ENCODE peak calls at places on chromosomes 7 and 10, in four cellular contexts. One of them, this sample, is unnamed.

GRCh38 chr7:34222722-34223121 is 317.4 kb downstream of the BMPER start:
- DNase-seq in K562: no peak
- DNase-seq in HepG2: no peak
- DNase-seq in H1: no peak
- DNase-seq in this sample: no peak

GRCh38 chr10:17351506-17351905 is 102.9 kb downstream of the ST8SIA6 start:
- DNase-seq in K562: no peak
- DNase-seq in HepG2: no peak
- DNase-seq in H1: no peak
- DNase-seq in this sample: no peak

GRCh38 chr7:115822801-115823200 is 207.8 kb downstream of the TFEC start:
- DNase-seq in K562: no peak
- DNase-seq in HepG2: no peak
- DNase-seq in H1: no peak
- DNase-seq in this sample: no peak

GRCh38 chr7:2247141-2247985 is 5.3 kb downstream of the NUDT1 start:
- DNase-seq in K562: peak
- DNase-seq in HepG2: no peak
- DNase-seq in H1: peak
- DNase-seq in this sample: peak

GRCh38 chr10:52775132-52775647 is 2.6 kb upstream of the MBL2 start:
- DNase-seq in K562: no peak
- DNase-seq in HepG2: peak
- DNase-seq in H1: no peak
- DNase-seq in this sample: no peak

GRCh38 chr10:67618116-67618515 is 77.9 kb downstream of the CTNNA3 start:
- DNase-seq in K562: no peak
- DNase-seq in HepG2: no peak
- DNase-seq in H1: no peak
- DNase-seq in this sample: no peak

GRCh38 chr7:14738086-14738485 is 164.5 kb downstream of the DGKB start:
- DNase-seq in K562: no peak
- DNase-seq in HepG2: no peak
- DNase-seq in H1: no peak
- DNase-seq in this sample: no peak

GRCh38 chr10:6497524-6498140 is 82.4 kb downstream of the PRKCQ start:
- DNase-seq in K562: no peak
- DNase-seq in HepG2: no peak
- DNase-seq in H1: peak
- DNase-seq in this sample: no peak

GRCh38 chr7:76020031-76020714 is 25.8 kb upstream of the TMEM120A start:
- DNase-seq in K562: peak
- DNase-seq in HepG2: peak
- DNase-seq in H1: peak
- DNase-seq in this sample: peak

GRCh38 chr7:1100886-1101579 is 13.1 kb downstream of the GPER1 start:
- DNase-seq in K562: no peak
- DNase-seq in HepG2: no peak
- DNase-seq in H1: no peak
- DNase-seq in this sample: no peak

GRCh38 chr10:18144928-18145327 is 4.7 kb downstream of the CACNB2 start:
- DNase-seq in K562: no peak
- DNase-seq in HepG2: no peak
- DNase-seq in H1: no peak
- DNase-seq in this sample: no peak

GRCh38 chr7:111639894-111640293 is 77.6 kb upstream of the IMMP2L start:
- DNase-seq in K562: no peak
- DNase-seq in HepG2: no peak
- DNase-seq in H1: no peak
- DNase-seq in this sample: no peak

GRCh38 chr7:44291066-44291732 is 34.2 kb downstream of the CAMK2B start:
- DNase-seq in K562: peak
- DNase-seq in HepG2: no peak
- DNase-seq in H1: peak
- DNase-seq in this sample: no peak

GRCh38 chr7:94314526-94314925 is 80.2 kb upstream of the COL1A2 start:
- DNase-seq in K562: no peak
- DNase-seq in HepG2: no peak
- DNase-seq in H1: no peak
- DNase-seq in this sample: no peak

GRCh38 chr10:44006826-44007225 is 358.1 kb upstream of the ZNF32 start:
- DNase-seq in K562: no peak
- DNase-seq in HepG2: no peak
- DNase-seq in H1: no peak
- DNase-seq in this sample: no peak

GRCh38 chr7:91064938-91065337 is 199.3 kb upstream of the FZD1 start:
- DNase-seq in K562: no peak
- DNase-seq in HepG2: no peak
- DNase-seq in H1: no peak
- DNase-seq in this sample: no peak

GRCh38 chr10:14604181-14605142 is 170.2 kb downstream of the FAM107B start:
- DNase-seq in K562: peak
- DNase-seq in HepG2: no peak
- DNase-seq in H1: peak
- DNase-seq in this sample: peak

GRCh38 chr7:620885-621284 is 101.2 kb upstream of the PDGFA start:
- DNase-seq in K562: peak
- DNase-seq in HepG2: no peak
- DNase-seq in H1: no peak
- DNase-seq in this sample: no peak

GRCh38 chr7:155001756-155002410 is 1.0 kb downstream of the PAXIP1 start:
- DNase-seq in K562: peak
- DNase-seq in HepG2: no peak
- DNase-seq in H1: no peak
- DNase-seq in this sample: peak

GRCh38 chr7:51315393-51316261 is 982 bp downstream of the COBL start:
- DNase-seq in K562: no peak
- DNase-seq in HepG2: peak
- DNase-seq in H1: peak
- DNase-seq in this sample: peak

GRCh38 chr7:24227068-24227467 is 56.9 kb upstream of the NPY start:
- DNase-seq in K562: no peak
- DNase-seq in HepG2: no peak
- DNase-seq in H1: no peak
- DNase-seq in this sample: no peak

GRCh38 chr7:50640256-50640655 is 75.1 kb upstream of the DDC start:
- DNase-seq in K562: no peak
- DNase-seq in HepG2: no peak
- DNase-seq in H1: peak
- DNase-seq in this sample: no peak

GRCh38 chr10:43287056-43288007 is 20.5 kb upstream of the RASGEF1A start:
- DNase-seq in K562: peak
- DNase-seq in HepG2: no peak
- DNase-seq in H1: no peak
- DNase-seq in this sample: peak

GRCh38 chr10:119404719-119405504 is 137.6 kb downstream of the RGS10 start:
- DNase-seq in K562: no peak
- DNase-seq in HepG2: no peak
- DNase-seq in H1: no peak
- DNase-seq in this sample: no peak

GRCh38 chr7:129781856-129782256 is 170.3 kb downstream of the NRF1 start:
- DNase-seq in K562: no peak
- DNase-seq in HepG2: no peak
- DNase-seq in H1: peak
- DNase-seq in this sample: no peak

GRCh38 chr7:98646465-98646864 is 29.4 kb downstream of the NPTX2 start:
- DNase-seq in K562: no peak
- DNase-seq in HepG2: no peak
- DNase-seq in H1: no peak
- DNase-seq in this sample: no peak

GRCh38 chr10:57952741-57953140 is 315.0 kb downstream of the IPMK start:
- DNase-seq in K562: no peak
- DNase-seq in HepG2: no peak
- DNase-seq in H1: no peak
- DNase-seq in this sample: no peak
- TF ChIP-seq RNF2 in K562: no peak
- TF ChIP-seq RNF2 in HepG2: no peak
- TF ChIP-seq RNF2 in H1: no peak
- TF ChIP-seq RNF2 in this sample: no peak

GRCh38 chr7:18593602-18594279 is 98.2 kb downstream of the HDAC9 start:
- DNase-seq in K562: no peak
- DNase-seq in HepG2: no peak
- DNase-seq in H1: no peak
- DNase-seq in this sample: no peak

GRCh38 chr7:18590259-18590658 is 94.7 kb downstream of the HDAC9 start:
- DNase-seq in K562: no peak
- DNase-seq in HepG2: no peak
- DNase-seq in H1: no peak
- DNase-seq in this sample: no peak

DNA sequence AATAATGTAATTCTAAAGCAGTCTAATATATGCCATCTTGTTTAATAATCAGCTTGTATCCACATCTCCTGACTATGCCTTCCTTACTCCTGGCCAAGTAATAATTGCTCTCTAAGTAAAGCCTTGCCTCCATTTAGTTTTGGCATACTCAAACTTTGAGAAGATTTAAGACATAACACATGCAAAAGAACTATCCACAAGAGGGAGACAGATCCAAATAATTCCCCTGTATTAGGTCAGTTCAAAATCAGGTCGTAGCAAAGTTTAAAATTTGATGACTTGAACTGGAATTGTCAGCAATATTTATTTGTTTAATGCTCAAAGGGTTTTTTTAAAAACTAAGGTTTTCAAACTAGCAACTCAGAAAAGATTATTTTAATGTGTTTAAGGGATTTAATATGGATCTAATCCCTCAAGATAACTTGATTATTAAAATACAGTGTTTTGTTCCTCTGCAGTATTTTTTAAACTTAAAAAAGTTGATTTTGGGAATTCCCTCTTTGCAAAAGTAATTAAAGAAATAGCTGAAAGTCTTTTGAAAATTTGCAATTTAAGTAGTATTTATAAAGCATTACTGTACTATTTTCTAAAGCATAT is 95.3 kb downstream of the HDAC9 start:
- DNase-seq in K562: peak
- DNase-seq in HepG2: peak
- DNase-seq in H1: no peak
- DNase-seq in this sample: peak
- TF ChIP-seq PHF8 in K562: no peak
- TF ChIP-seq PHF8 in HepG2: no peak
- TF ChIP-seq PHF8 in H1: no peak
- TF ChIP-seq PHF8 in this sample: no peak

DNA sequence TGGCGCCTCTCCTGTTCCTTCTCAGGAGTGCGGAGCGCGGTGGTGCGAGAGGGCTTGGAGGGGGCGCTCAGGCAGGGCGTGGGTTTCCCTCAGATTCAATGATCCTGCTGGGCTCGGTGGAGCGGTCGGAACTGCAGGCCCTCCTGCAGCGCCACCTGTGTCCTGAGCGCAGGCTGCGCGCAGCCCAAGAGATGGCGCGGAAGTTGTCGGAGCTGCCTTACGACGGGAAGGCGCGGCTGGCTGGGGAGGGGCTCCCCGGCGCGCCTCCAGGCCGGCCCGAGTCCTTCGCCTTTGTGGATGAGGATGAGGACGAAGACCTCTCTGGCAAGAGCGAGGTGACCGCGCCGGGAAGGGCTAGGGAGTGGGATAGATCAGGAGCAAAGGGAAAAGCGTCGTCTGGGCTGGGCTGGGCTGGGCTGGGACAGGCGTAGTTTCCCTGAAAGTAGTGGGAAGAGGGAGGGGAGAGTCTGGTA is 17.0 kb downstream of the FAM131B start:
- DNase-seq in K562: peak
- DNase-seq in HepG2: no peak
- DNase-seq in H1: peak
- DNase-seq in this sample: peak
- TF ChIP-seq CTCF in K562: peak
- TF ChIP-seq CTCF in HepG2: peak
- TF ChIP-seq CTCF in H1: peak
- TF ChIP-seq CTCF in this sample: peak

GRCh38 chr7:74286131-74286530 is 3.1 kb upstream of the CLIP2 start:
- DNase-seq in K562: no peak
- DNase-seq in HepG2: no peak
- DNase-seq in H1: no peak
- DNase-seq in this sample: no peak

GRCh38 chr7:74284781-74285259 is 4.4 kb upstream of the CLIP2 start:
- DNase-seq in K562: no peak
- DNase-seq in HepG2: no peak
- DNase-seq in H1: no peak
- DNase-seq in this sample: peak

GRCh38 chr7:74282748-74283459 is 6.3 kb upstream of the CLIP2 start:
- DNase-seq in K562: no peak
- DNase-seq in HepG2: peak
- DNase-seq in H1: no peak
- DNase-seq in this sample: no peak

GRCh38 chr7:74280985-74281384 is 8.2 kb upstream of the CLIP2 start:
- DNase-seq in K562: no peak
- DNase-seq in HepG2: no peak
- DNase-seq in H1: no peak
- DNase-seq in this sample: no peak

DNA sequence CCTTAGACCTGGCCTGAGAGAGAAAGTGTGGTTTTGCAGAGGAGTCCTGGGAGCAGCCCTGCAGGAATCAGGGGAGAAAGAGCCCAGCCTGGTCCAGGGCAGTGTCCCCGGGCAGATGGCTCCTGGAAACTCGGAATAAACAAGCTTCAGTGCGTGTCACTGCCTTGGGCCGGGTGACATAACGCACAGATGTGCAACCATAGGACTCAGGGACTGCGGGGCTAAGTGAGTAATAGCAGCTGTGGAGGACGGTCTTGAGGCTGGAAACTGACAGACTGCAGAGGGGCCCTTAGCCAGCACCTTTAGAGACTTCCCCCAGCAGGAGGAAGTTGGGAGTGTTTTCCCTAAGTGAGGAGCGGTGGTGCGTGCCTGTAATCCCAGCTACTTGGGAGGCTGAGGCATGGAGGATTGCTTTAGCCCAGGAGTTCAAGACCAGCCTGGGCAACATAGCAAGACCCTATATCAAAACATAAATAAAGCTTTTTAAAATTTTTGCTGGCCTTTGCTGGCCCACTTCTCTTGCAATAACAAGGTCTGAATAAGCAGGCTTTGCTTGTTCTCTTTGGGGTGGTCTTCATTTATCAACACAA is 5.3 kb upstream of the CLIP2 start:
- DNase-seq in K562: no peak
- DNase-seq in HepG2: no peak
- DNase-seq in H1: no peak
- DNase-seq in this sample: no peak
- TF ChIP-seq RNF2 in K562: no peak
- TF ChIP-seq RNF2 in HepG2: no peak
- TF ChIP-seq RNF2 in H1: no peak
- TF ChIP-seq RNF2 in this sample: no peak